ENCODE peak calls at places on chromosomes 6 and 20, in seven cellular contexts. J, A, M, D, U, E and N are unnamed samples.

GRCh38 chr6:107690864-107691661 is 133.1 kb downstream of the SCML4 start:
- DNase-seq in E (no peak), M (peak), J (no peak), D (peak), U (no peak), A (peak), N (no peak)

GRCh38 chr6:143166247-143166695 is 105.6 kb downstream of the AIG1 start:
- DNase-seq in M (no peak), A (no peak), E (no peak), D (no peak), U (no peak), J (no peak), N (no peak)

GRCh38 chr20:14966203-14966602 is 628.8 kb upstream of the FLRT3 start:
- DNase-seq in J (no peak), M (no peak), D (no peak), E (no peak), U (no peak), A (no peak), N (no peak)

GRCh38 chr6:144012534-144012933 is 4.5 kb upstream of the PLAGL1 start:
- DNase-seq in M (no peak), J (no peak), A (no peak), D (peak), U (no peak), E (no peak), N (no peak)

GRCh38 chr6:121748376-121748775 is 312.9 kb downstream of the GJA1 start:
- DNase-seq in A (peak), J (no peak), U (no peak), E (no peak), D (peak), M (peak), N (no peak)

GRCh38 chr6:168499045-168499650 is 58.2 kb downstream of the SMOC2 start:
- DNase-seq in M (no peak), U (no peak), J (no peak), D (no peak), E (peak), A (no peak), N (no peak)

GRCh38 chr6:43076093-43076927 is at the start of gene PTK7:
- DNase-seq in A (peak), U (peak), J (peak), E (peak), M (peak), D (peak), N (peak)

GRCh38 chr6:167706313-167707109 is 120.2 kb upstream of the AFDN start:
- DNase-seq in J (no peak), U (no peak), M (no peak), E (no peak), A (no peak), D (no peak), N (no peak)

GRCh38 chr6:26414281-26414680 is 12.2 kb downstream of the BTN3A1 start:
- DNase-seq in U (no peak), J (no peak), A (no peak), M (no peak), D (no peak), E (no peak), N (no peak)
- H3K27ac ChIP-seq in U (no peak), J (no peak), A (no peak), M (no peak), D (no peak), E (no peak), N (no peak)

GRCh38 chr6:39772559-39773283 is 19.5 kb upstream of the DAAM2 start:
- DNase-seq in M (no peak), J (no peak), U (no peak), D (peak), A (peak), E (peak), N (no peak)
- H3K18ac ChIP-seq in M (no peak), J (no peak), U (no peak), D (peak), A (no peak), E (no peak), N (no peak)

GRCh38 chr6:27374824-27375612 is 13.5 kb upstream of the ZNF391 start:
- DNase-seq in J (peak), D (peak), E (peak), A (peak), U (peak), M (peak), N (peak)

GRCh38 chr6:27370391-27370790 is 18.2 kb upstream of the ZNF391 start:
- DNase-seq in A (no peak), M (no peak), J (no peak), D (no peak), U (no peak), E (no peak), N (no peak)

GRCh38 chr6:27375613-27376079 is 12.9 kb upstream of the ZNF391 start:
- DNase-seq in M (peak), A (peak), J (no peak), D (no peak), U (no peak), E (no peak), N (no peak)
- H3K27ac ChIP-seq in M (peak), A (no peak), J (no peak), D (no peak), U (no peak), E (no peak), N (no peak)

GRCh38 chr20:1938464-1939269 is 43.5 kb downstream of the SIRPA start:
- DNase-seq in U (no peak), A (no peak), D (no peak), E (no peak), J (no peak), M (no peak), N (no peak)
- H3K18ac ChIP-seq in U (no peak), A (peak), D (no peak), E (no peak), J (no peak), M (no peak), N (no peak)